ENCODE peak calls at places on chromosomes 3 and 15, in nine cellular contexts. I is GM23248, S is neural progenitor cell, Q is OCI-LY7, P is SK-N-SH, C is hepatocyte, T is HCT116, Y is GM23338, M is PC-3. W is an unnamed sample. For H3K4me1, the result is how much of the 10 kb centered on the place peaks cover.

GRCh38 chr15:28017423-28017924 is 81.6 kb downstream of the OCA2 start:
- DNase-seq in Y (peak), S (peak), C (peak), I (no peak), P (peak), Q (no peak), T (no peak), M (peak), W (no peak)

GRCh38 chr15:26882112-26882511 is 15.2 kb downstream of the GABRA5 start:
- DNase-seq in P (no peak), T (no peak), I (no peak), C (no peak), Y (no peak), S (no peak), Q (no peak), M (no peak), W (no peak)

GRCh38 chr3:30421261-30421660 is 185.1 kb upstream of the TGFBR2 start:
- DNase-seq in Q (no peak), T (no peak), Y (no peak), S (no peak), C (no peak), M (peak), P (no peak), I (peak), W (no peak)

GRCh38 chr15:96142498-96142897 is 188.0 kb upstream of the NR2F2 start:
- DNase-seq in P (no peak), M (no peak), T (no peak), S (no peak), I (no peak), Q (no peak), C (no peak), Y (no peak), W (no peak)

GRCh38 chr3:155244699-155245098 is 48.8 kb downstream of the STRIT1 start:
- DNase-seq in S (no peak), P (no peak), I (no peak), C (no peak), Q (no peak), T (no peak), Y (no peak), M (no peak), W (no peak)

GRCh38 chr3:179967622-179968021 is 69.1 kb downstream of the PEX5L start:
- DNase-seq in P (no peak), M (no peak), Q (no peak), S (no peak), Y (peak), I (peak), C (no peak), T (no peak), W (no peak)

GRCh38 chr3:123034996-123035395 is 7.4 kb upstream of the SEMA5B start:
- DNase-seq in Q (no peak), I (no peak), T (no peak), S (no peak), P (no peak), Y (no peak), M (no peak), C (no peak), W (no peak)

GRCh38 chr3:47485812-47486211 is 10.1 kb upstream of the SCAP start:
- DNase-seq in M (peak), Q (no peak), S (no peak), T (no peak), P (no peak), C (no peak), Y (no peak), I (no peak), W (no peak)

GRCh38 chr3:177037241-177037640 is 160.0 kb downstream of the TBL1XR1 start:
- DNase-seq in P (no peak), I (peak), C (no peak), Q (no peak), T (no peak), S (no peak), Y (no peak), M (no peak), W (no peak)

GRCh38 chr3:142595581-142595950 is 627 bp upstream of the PLS1 start:
- DNase-seq in C (peak), M (peak), Q (peak), S (no peak), T (peak), I (peak), Y (no peak), P (no peak), W (no peak)

GRCh38 chr3:194685050-194685722 is 497 bp upstream of the FAM43A start:
- DNase-seq in Q (no peak), S (no peak), I (no peak), C (no peak), Y (no peak), T (no peak), P (no peak), M (no peak), W (no peak)

GRCh38 chr3:78455737-78456136 is 1312.1 kb downstream of the ROBO1 start:
- DNase-seq in M (no peak), S (no peak), Q (no peak), C (no peak), P (no peak), Y (no peak), T (no peak), I (no peak), W (no peak)

GRCh38 chr3:170132335-170132734 is 49.2 kb downstream of the PHC3 start:
- DNase-seq in M (no peak), I (no peak), Q (peak), T (no peak), C (no peak), Y (no peak), S (no peak), P (no peak), W (peak)

GRCh38 chr3:66722675-66723074 is 221.9 kb upstream of the LRIG1 start:
- DNase-seq in C (no peak), I (peak), Q (no peak), S (no peak), Y (no peak), P (no peak), M (peak), T (no peak), W (no peak)

GRCh38 chr3:149468504-149469212 is 5.8 kb upstream of the TM4SF4 start:
- DNase-seq in P (no peak), M (no peak), S (no peak), T (no peak), I (no peak), C (no peak), Y (no peak), Q (no peak), W (peak)

GRCh38 chr3:155549087-155549486 is 195.8 kb downstream of the PLCH1 start:
- DNase-seq in Q (peak), P (no peak), M (no peak), C (no peak), I (no peak), T (no peak), Y (no peak), S (no peak), W (no peak)

GRCh38 chr3:40793739-40794138 is 269.0 kb downstream of the ZNF621 start:
- DNase-seq in M (no peak), S (no peak), T (no peak), C (no peak), P (no peak), Q (no peak), I (no peak), Y (no peak), W (no peak)

DNA sequence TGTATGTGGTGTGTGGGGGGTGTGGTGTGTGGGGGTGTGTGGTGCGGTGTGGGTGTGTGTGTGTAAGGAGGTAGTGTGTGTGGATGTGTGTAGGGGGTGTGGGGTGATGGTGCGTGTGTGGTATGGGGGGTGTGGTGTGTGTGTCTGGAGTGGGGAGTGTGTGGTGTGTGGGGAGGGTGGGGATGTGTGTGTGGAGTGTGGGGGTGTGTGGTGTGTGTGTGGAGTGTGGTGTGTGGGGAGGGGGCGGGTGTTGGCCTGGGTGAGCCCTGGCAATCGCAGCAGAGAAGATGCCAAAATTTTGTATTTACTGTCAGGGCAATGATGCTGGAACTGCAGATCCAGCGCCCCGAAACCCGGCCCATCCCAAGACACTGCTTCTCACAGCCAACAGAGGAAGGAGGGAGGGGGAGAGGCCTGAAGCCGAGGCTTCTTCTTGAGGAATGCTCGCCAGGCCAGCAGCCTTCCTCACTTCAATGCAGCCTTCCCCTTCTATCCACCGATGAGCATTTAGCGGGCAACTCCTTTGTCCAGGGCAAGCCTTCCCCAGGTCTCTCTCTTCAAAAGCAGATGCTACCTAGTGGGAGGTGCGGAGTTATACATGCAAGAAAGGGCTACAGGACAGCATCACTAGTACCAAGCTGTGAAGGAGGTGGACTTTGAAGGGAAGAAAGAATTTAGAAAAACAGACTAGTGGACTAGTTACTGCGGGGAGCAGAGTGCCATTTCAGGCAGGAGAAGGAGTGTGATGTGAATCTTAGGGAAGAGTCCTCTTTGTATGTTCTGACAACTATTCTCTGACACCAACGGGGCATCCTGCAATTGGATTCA is 12.0 kb upstream of the SRP14 start:
- DNase-seq in Y (peak), C (no peak), Q (no peak), S (peak), T (no peak), I (peak), P (peak), M (no peak), W (no peak)
- H3K4me1 ChIP-seq in Y (under half), C (under half), Q (half or more), S (under half), T (under half), I (under half), P (under half), M (under half), W (half or more)

DNA sequence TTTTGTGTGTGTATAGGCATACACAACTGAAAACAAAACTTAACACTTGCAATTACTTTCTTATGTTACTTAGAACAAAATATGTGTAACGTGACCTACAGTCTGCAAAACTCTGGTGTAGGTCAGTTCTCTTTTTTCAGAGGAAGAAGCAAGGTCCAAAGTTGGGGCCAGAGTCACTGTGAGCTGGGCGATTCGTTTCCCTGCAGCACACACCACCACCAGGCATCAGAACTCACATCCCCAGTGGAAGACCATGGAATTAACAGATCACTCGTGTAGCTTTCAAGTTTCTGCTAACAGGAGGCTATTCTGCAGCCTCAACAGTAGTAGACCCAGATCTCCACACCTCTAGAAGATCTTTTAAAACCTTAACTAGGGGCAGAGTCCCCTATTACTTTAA is 25.8 kb downstream of the ANP32A start:
- DNase-seq in T (no peak), P (no peak), Q (no peak), Y (no peak), I (peak), C (no peak), S (no peak), M (no peak), W (no peak)
- TF ChIP-seq EZH2phosphoT487 in T (no peak), P (no peak), Q (no peak), Y (no peak), I (no peak), C (no peak), S (no peak), M (no peak), W (no peak)

GRCh38 chr3:157122116-157122515 is 37.8 kb downstream of the CCNL1 start:
- DNase-seq in S (no peak), C (peak), T (peak), Y (no peak), I (peak), Q (no peak), P (no peak), M (peak), W (no peak)
- H3K4me1 ChIP-seq in S (under half), C (under half), T (half or more), Y (under half), I (under half), Q (under half), P (under half), M (half or more), W (under half)

GRCh38 chr3:52032702-52033408 is 23.5 kb downstream of the DUSP7 start:
- DNase-seq in Q (no peak), P (no peak), M (no peak), C (no peak), T (no peak), S (no peak), Y (no peak), I (no peak), W (no peak)
- TF ChIP-seq EZH2phosphoT487 in Q (no peak), P (no peak), M (no peak), C (no peak), T (no peak), S (no peak), Y (no peak), I (no peak), W (no peak)

GRCh38 chr15:66942649-66943390 is 122.6 kb upstream of the SMAD3 start:
- DNase-seq in I (no peak), Y (no peak), S (no peak), C (no peak), Q (no peak), P (no peak), M (no peak), T (no peak), W (no peak)

GRCh38 chr15:66940368-66940767 is 125.0 kb upstream of the SMAD3 start:
- DNase-seq in Y (no peak), P (no peak), Q (no peak), C (no peak), T (no peak), S (no peak), I (peak), M (peak), W (no peak)

GRCh38 chr15:66941791-66942190 is 123.6 kb upstream of the SMAD3 start:
- DNase-seq in P (no peak), C (no peak), M (no peak), Y (no peak), Q (no peak), T (no peak), S (no peak), I (no peak), W (no peak)

GRCh38 chr15:66939451-66940023 is 125.9 kb upstream of the SMAD3 start:
- DNase-seq in I (no peak), S (no peak), Q (peak), M (no peak), T (no peak), Y (no peak), C (no peak), P (no peak), W (no peak)

DNA sequence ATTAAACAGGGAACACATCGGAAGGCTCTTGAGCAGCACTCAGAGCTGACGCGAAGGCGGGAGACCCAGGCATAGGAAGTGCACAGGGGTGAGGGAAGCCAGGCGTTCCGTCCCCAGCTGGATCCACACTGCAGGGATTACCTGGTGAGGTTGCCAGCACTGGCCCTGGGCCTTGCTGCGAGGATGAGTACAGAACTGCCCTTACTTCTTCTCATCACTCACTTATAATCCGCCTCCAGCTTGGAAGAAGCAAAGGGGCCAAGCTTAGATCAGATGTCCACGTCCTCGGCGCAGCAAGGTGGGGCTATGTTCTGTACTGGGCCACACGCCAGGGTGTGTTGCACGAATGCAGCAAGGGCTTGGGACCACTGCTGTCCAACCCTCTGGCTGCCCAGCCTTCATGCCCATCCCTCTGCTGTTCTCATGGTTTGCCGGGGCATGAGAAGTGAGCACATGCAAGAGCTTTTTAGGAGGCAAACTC is 124.1 kb upstream of the SMAD3 start:
- DNase-seq in Q (no peak), S (no peak), C (no peak), T (no peak), M (no peak), I (peak), Y (no peak), P (no peak), W (no peak)
- H3K4me1 ChIP-seq in Q (under half), S (under half), C (under half), T (under half), M (under half), I (under half), Y (under half), P (under half), W (under half)

DNA sequence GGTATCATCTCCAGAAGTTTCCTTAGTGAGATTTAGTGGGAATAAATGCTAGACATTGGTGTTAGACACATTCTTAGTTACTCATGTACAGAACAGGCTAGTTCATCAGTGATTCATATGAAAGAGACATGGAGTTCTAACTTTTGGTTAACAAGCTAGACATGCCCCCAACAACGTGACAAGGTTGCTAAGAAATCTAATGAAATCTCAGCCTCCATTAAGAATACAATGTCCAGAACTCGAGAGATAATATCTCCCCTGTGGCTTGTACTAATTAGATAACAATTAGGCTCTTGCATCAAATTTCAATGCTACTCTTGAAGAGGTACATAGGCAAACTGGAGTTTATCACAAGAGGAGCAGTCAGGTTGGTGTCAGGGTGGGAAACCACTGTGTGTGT is 16.7 kb upstream of the ALCAM start:
- DNase-seq in M (no peak), C (no peak), Q (no peak), S (peak), Y (no peak), P (peak), I (peak), T (no peak), W (no peak)
- TF ChIP-seq EZH2phosphoT487 in M (no peak), C (no peak), Q (no peak), S (no peak), Y (no peak), P (no peak), I (no peak), T (no peak), W (no peak)

GRCh38 chr15:71084264-71084663 is 31.0 kb upstream of the THSD4 start:
- DNase-seq in C (no peak), M (no peak), T (no peak), S (no peak), Q (no peak), I (no peak), Y (no peak), P (no peak), W (no peak)
- H3K4me1 ChIP-seq in C (under half), M (under half), T (under half), S (under half), Q (under half), I (under half), Y (under half), P (under half), W (under half)

GRCh38 chr3:167839460-167839859 is 103.9 kb downstream of the SERPINI1 start:
- DNase-seq in M (no peak), T (no peak), Y (no peak), S (no peak), I (no peak), C (no peak), Q (no peak), P (no peak), W (no peak)

GRCh38 chr3:167840247-167840646 is 104.7 kb downstream of the SERPINI1 start:
- DNase-seq in T (no peak), M (no peak), I (no peak), P (no peak), S (no peak), C (no peak), Q (no peak), Y (no peak), W (no peak)

GRCh38 chr3:167835953-167836352 is 100.4 kb downstream of the SERPINI1 start:
- DNase-seq in C (no peak), Q (no peak), I (no peak), Y (no peak), P (no peak), M (no peak), S (no peak), T (no peak), W (no peak)

GRCh38 chr3:167835359-167835758 is 99.8 kb downstream of the SERPINI1 start:
- DNase-seq in S (no peak), Q (no peak), M (no peak), T (no peak), Y (no peak), P (no peak), C (no peak), I (no peak), W (no peak)

GRCh38 chr3:167837430-167837829 is 101.9 kb downstream of the SERPINI1 start:
- DNase-seq in C (no peak), Q (peak), I (no peak), S (no peak), Y (no peak), T (no peak), P (no peak), M (peak), W (no peak)
- TF ChIP-seq EZH2phosphoT487 in C (no peak), Q (no peak), I (no peak), S (no peak), Y (no peak), T (no peak), P (no peak), M (no peak), W (no peak)

W was measured in MM.1S.